ENCODE peak calls at places on chromosomes 16 and 17, in eight cellular contexts. One of them, this sample, is unnamed.

GRCh38 chr16:74903095-74903494 is 81.8 kb downstream of the WDR59 start:
- DNase-seq in transverse colon: no peak
- DNase-seq in HCT116: no peak
- DNase-seq in endothelial cell of umbilical vein: no peak
- DNase-seq in esophagus muscularis mucosa: no peak
- DNase-seq in stomach: no peak
- DNase-seq in upper lobe of left lung: no peak
- DNase-seq in H1: no peak
- DNase-seq in this sample: no peak

GRCh38 chr16:56589141-56590039 is at the start of gene MT3:
- DNase-seq in transverse colon: peak; percentile 38
- DNase-seq in HCT116: no peak
- DNase-seq in endothelial cell of umbilical vein: no peak
- DNase-seq in esophagus muscularis mucosa: no peak
- DNase-seq in stomach: no peak
- DNase-seq in upper lobe of left lung: peak; percentile 84
- DNase-seq in H1: peak; percentile 64
- DNase-seq in this sample: no peak

GRCh38 chr16:50188619-50189136 is 35.6 kb downstream of the TENT4B start:
- DNase-seq in transverse colon: no peak
- DNase-seq in HCT116: no peak
- DNase-seq in endothelial cell of umbilical vein: no peak
- DNase-seq in esophagus muscularis mucosa: no peak
- DNase-seq in stomach: no peak
- DNase-seq in upper lobe of left lung: no peak
- DNase-seq in H1: no peak
- DNase-seq in this sample: no peak

GRCh38 chr17:51601622-51602261 is 341.4 kb downstream of the UTP18 start:
- DNase-seq in transverse colon: no peak
- DNase-seq in HCT116: no peak
- DNase-seq in endothelial cell of umbilical vein: no peak
- DNase-seq in esophagus muscularis mucosa: peak; percentile 60
- DNase-seq in stomach: no peak
- DNase-seq in upper lobe of left lung: no peak
- DNase-seq in H1: no peak
- DNase-seq in this sample: no peak

GRCh38 chr16:56041556-56042140 is 149.6 kb upstream of the GNAO1 start:
- DNase-seq in transverse colon: peak; percentile 14
- DNase-seq in HCT116: peak; percentile 7
- DNase-seq in endothelial cell of umbilical vein: no peak
- DNase-seq in esophagus muscularis mucosa: peak; percentile 60
- DNase-seq in stomach: no peak
- DNase-seq in upper lobe of left lung: no peak
- DNase-seq in H1: peak; percentile 67
- DNase-seq in this sample: no peak

GRCh38 chr17:30031214-30031869 is 85.3 kb upstream of the NSRP1 start:
- DNase-seq in transverse colon: no peak
- DNase-seq in HCT116: no peak
- DNase-seq in endothelial cell of umbilical vein: no peak
- DNase-seq in esophagus muscularis mucosa: no peak
- DNase-seq in stomach: no peak
- DNase-seq in upper lobe of left lung: no peak
- DNase-seq in H1: no peak
- DNase-seq in this sample: no peak

GRCh38 chr17:2560658-2561057 is 32.8 kb upstream of the PAFAH1B1 start:
- DNase-seq in transverse colon: no peak
- DNase-seq in HCT116: no peak
- DNase-seq in endothelial cell of umbilical vein: peak; percentile 17
- DNase-seq in esophagus muscularis mucosa: no peak
- DNase-seq in stomach: no peak
- DNase-seq in upper lobe of left lung: no peak
- DNase-seq in H1: no peak
- DNase-seq in this sample: no peak

GRCh38 chr17:82647593-82648164 is 565 bp downstream of the WDR45B start:
- DNase-seq in transverse colon: peak; percentile 55
- DNase-seq in HCT116: no peak
- DNase-seq in endothelial cell of umbilical vein: peak; percentile 20
- DNase-seq in esophagus muscularis mucosa: no peak
- DNase-seq in stomach: peak; percentile 42
- DNase-seq in upper lobe of left lung: peak; percentile 93
- DNase-seq in H1: no peak
- DNase-seq in this sample: no peak

GRCh38 chr16:64615647-64616280 is 506.1 kb downstream of the CDH11 start:
- DNase-seq in transverse colon: no peak
- DNase-seq in HCT116: no peak
- DNase-seq in endothelial cell of umbilical vein: no peak
- DNase-seq in esophagus muscularis mucosa: no peak
- DNase-seq in stomach: no peak
- DNase-seq in upper lobe of left lung: no peak
- DNase-seq in H1: peak; percentile 63
- DNase-seq in this sample: no peak

GRCh38 chr16:48153689-48154265 is 2.0 kb downstream of the ABCC12 start:
- DNase-seq in transverse colon: no peak
- DNase-seq in HCT116: no peak
- DNase-seq in endothelial cell of umbilical vein: no peak
- DNase-seq in esophagus muscularis mucosa: no peak
- DNase-seq in stomach: no peak
- DNase-seq in upper lobe of left lung: no peak
- DNase-seq in H1: no peak
- DNase-seq in this sample: peak; percentile 54

GRCh38 chr16:49706620-49707355 is 149.1 kb downstream of the ZNF423 start:
- DNase-seq in transverse colon: no peak
- DNase-seq in HCT116: no peak
- DNase-seq in endothelial cell of umbilical vein: no peak
- DNase-seq in esophagus muscularis mucosa: no peak
- DNase-seq in stomach: no peak
- DNase-seq in upper lobe of left lung: no peak
- DNase-seq in H1: no peak
- DNase-seq in this sample: no peak

GRCh38 chr17:45902892-45903346 is 8.6 kb downstream of the MAPT start:
- DNase-seq in transverse colon: no peak
- DNase-seq in HCT116: no peak
- DNase-seq in endothelial cell of umbilical vein: no peak
- DNase-seq in esophagus muscularis mucosa: no peak
- DNase-seq in stomach: peak; percentile 61
- DNase-seq in upper lobe of left lung: no peak
- DNase-seq in H1: no peak
- DNase-seq in this sample: no peak

GRCh38 chr16:35311475-35311874 is 1852.1 kb downstream of the TP53TG3F start:
- DNase-seq in transverse colon: no peak
- DNase-seq in HCT116: no peak
- DNase-seq in endothelial cell of umbilical vein: no peak
- DNase-seq in esophagus muscularis mucosa: no peak
- DNase-seq in stomach: no peak
- DNase-seq in upper lobe of left lung: peak; percentile 15
- DNase-seq in H1: no peak
- DNase-seq in this sample: no peak

GRCh38 chr16:14650629-14651028 is 17.9 kb downstream of the BFAR start:
- DNase-seq in transverse colon: no peak
- DNase-seq in HCT116: no peak
- DNase-seq in endothelial cell of umbilical vein: no peak
- DNase-seq in esophagus muscularis mucosa: no peak
- DNase-seq in stomach: no peak
- DNase-seq in upper lobe of left lung: no peak
- DNase-seq in H1: no peak
- DNase-seq in this sample: no peak

GRCh38 chr17:46978489-46979022 is 497 bp downstream of the RPRML start:
- DNase-seq in transverse colon: no peak
- DNase-seq in HCT116: no peak
- DNase-seq in endothelial cell of umbilical vein: no peak
- DNase-seq in esophagus muscularis mucosa: no peak
- DNase-seq in stomach: no peak
- DNase-seq in upper lobe of left lung: peak; percentile 87
- DNase-seq in H1: peak; percentile 64
- DNase-seq in this sample: no peak
- TF ChIP-seq CTCF in transverse colon: no peak
- TF ChIP-seq CTCF in HCT116: no peak
- TF ChIP-seq CTCF in endothelial cell of umbilical vein: no peak
- TF ChIP-seq CTCF in esophagus muscularis mucosa: no peak
- TF ChIP-seq CTCF in stomach: no peak
- TF ChIP-seq CTCF in upper lobe of left lung: no peak
- TF ChIP-seq CTCF in H1: no peak
- TF ChIP-seq CTCF in this sample: no peak

GRCh38 chr17:50265690-50266306 is 8.5 kb upstream of the TMEM92 start:
- DNase-seq in transverse colon: no peak
- DNase-seq in HCT116: no peak
- DNase-seq in endothelial cell of umbilical vein: no peak
- DNase-seq in esophagus muscularis mucosa: no peak
- DNase-seq in stomach: no peak
- DNase-seq in upper lobe of left lung: no peak
- DNase-seq in H1: no peak
- DNase-seq in this sample: peak; percentile 51

GRCh38 chr17:50265212-50265611 is 9.1 kb upstream of the TMEM92 start:
- DNase-seq in transverse colon: no peak
- DNase-seq in HCT116: no peak
- DNase-seq in endothelial cell of umbilical vein: no peak
- DNase-seq in esophagus muscularis mucosa: no peak
- DNase-seq in stomach: peak; percentile 85
- DNase-seq in upper lobe of left lung: peak; percentile 48
- DNase-seq in H1: no peak
- DNase-seq in this sample: peak; percentile 71

GRCh38 chr17:50267074-50267841 is 7.0 kb upstream of the TMEM92 start:
- DNase-seq in transverse colon: peak; percentile 4
- DNase-seq in HCT116: no peak
- DNase-seq in endothelial cell of umbilical vein: no peak
- DNase-seq in esophagus muscularis mucosa: no peak
- DNase-seq in stomach: no peak
- DNase-seq in upper lobe of left lung: no peak
- DNase-seq in H1: no peak
- DNase-seq in this sample: peak; percentile 55

GRCh38 chr17:50268040-50268439 is 6.2 kb upstream of the TMEM92 start:
- DNase-seq in transverse colon: peak; percentile 3
- DNase-seq in HCT116: no peak
- DNase-seq in endothelial cell of umbilical vein: no peak
- DNase-seq in esophagus muscularis mucosa: no peak
- DNase-seq in stomach: no peak
- DNase-seq in upper lobe of left lung: no peak
- DNase-seq in H1: no peak
- DNase-seq in this sample: peak; percentile 34

DNA sequence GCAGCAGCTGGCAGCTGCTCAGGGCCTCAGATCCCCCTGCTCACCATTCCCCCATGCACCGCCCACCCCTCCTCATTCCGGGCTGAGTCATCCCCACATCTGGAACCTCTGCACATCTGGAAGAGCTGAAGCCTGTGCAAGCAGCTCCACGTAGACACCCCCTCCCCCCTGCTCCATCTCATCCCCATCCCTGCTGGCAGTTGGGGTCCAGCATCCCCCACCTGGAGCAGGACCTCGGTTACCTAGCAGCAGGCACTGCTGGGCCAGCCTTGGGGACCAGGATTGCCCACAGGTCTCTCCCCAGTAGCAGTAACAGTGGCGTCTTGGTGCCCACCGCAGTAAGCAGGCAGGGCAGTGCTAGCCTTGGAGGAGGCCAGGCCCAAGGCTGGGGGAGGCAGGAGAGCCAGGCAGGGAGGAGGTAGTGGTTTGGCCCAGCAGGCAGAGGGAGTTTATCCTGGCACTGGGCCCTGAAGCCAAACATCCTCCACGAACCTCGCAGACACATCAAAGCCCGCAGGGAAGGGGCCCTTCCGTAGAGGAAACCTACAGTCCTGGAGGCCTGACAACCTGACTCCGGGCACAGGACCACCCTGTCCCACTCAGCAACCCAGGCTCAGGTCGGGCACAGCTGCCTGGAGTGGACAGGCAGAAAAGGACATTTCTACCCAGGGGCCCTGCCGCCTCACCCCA is 7.7 kb upstream of the TMEM92 start:
- DNase-seq in transverse colon: peak; percentile 39
- DNase-seq in HCT116: no peak
- DNase-seq in endothelial cell of umbilical vein: peak; percentile 59
- DNase-seq in esophagus muscularis mucosa: no peak
- DNase-seq in stomach: peak; percentile 88
- DNase-seq in upper lobe of left lung: peak; percentile 47
- DNase-seq in H1: peak; percentile 43
- DNase-seq in this sample: peak; percentile 80
- TF ChIP-seq POLR2AphosphoS5 in transverse colon: no peak
- TF ChIP-seq POLR2AphosphoS5 in HCT116: no peak
- TF ChIP-seq POLR2AphosphoS5 in endothelial cell of umbilical vein: no peak
- TF ChIP-seq POLR2AphosphoS5 in esophagus muscularis mucosa: no peak
- TF ChIP-seq POLR2AphosphoS5 in stomach: no peak
- TF ChIP-seq POLR2AphosphoS5 in upper lobe of left lung: no peak
- TF ChIP-seq POLR2AphosphoS5 in H1: no peak
- TF ChIP-seq POLR2AphosphoS5 in this sample: no peak

GRCh38 chr17:4006745-4007211 is 42.5 kb upstream of the ATP2A3 start:
- DNase-seq in transverse colon: no peak
- DNase-seq in HCT116: no peak
- DNase-seq in endothelial cell of umbilical vein: no peak
- DNase-seq in esophagus muscularis mucosa: no peak
- DNase-seq in stomach: peak; percentile 47
- DNase-seq in upper lobe of left lung: no peak
- DNase-seq in H1: no peak
- DNase-seq in this sample: peak; percentile 45

GRCh38 chr17:4009164-4009785 is 45.0 kb upstream of the ATP2A3 start:
- DNase-seq in transverse colon: no peak
- DNase-seq in HCT116: no peak
- DNase-seq in endothelial cell of umbilical vein: no peak
- DNase-seq in esophagus muscularis mucosa: no peak
- DNase-seq in stomach: no peak
- DNase-seq in upper lobe of left lung: peak; percentile 38
- DNase-seq in H1: no peak
- DNase-seq in this sample: no peak

GRCh38 chr17:4008082-4008435 is 43.8 kb upstream of the ATP2A3 start:
- DNase-seq in transverse colon: no peak
- DNase-seq in HCT116: no peak
- DNase-seq in endothelial cell of umbilical vein: no peak
- DNase-seq in esophagus muscularis mucosa: no peak
- DNase-seq in stomach: no peak
- DNase-seq in upper lobe of left lung: no peak
- DNase-seq in H1: no peak
- DNase-seq in this sample: no peak

GRCh38 chr17:4007346-4008081 is 43.3 kb upstream of the ATP2A3 start:
- DNase-seq in transverse colon: no peak
- DNase-seq in HCT116: no peak
- DNase-seq in endothelial cell of umbilical vein: no peak
- DNase-seq in esophagus muscularis mucosa: no peak
- DNase-seq in stomach: no peak
- DNase-seq in upper lobe of left lung: peak; percentile 47
- DNase-seq in H1: no peak
- DNase-seq in this sample: peak; percentile 48

GRCh38 chr17:4008496-4009163 is 44.4 kb upstream of the ATP2A3 start:
- DNase-seq in transverse colon: no peak
- DNase-seq in HCT116: no peak
- DNase-seq in endothelial cell of umbilical vein: no peak
- DNase-seq in esophagus muscularis mucosa: no peak
- DNase-seq in stomach: no peak
- DNase-seq in upper lobe of left lung: peak; percentile 73
- DNase-seq in H1: no peak
- DNase-seq in this sample: no peak
- TF ChIP-seq CTCF in transverse colon: no peak
- TF ChIP-seq CTCF in HCT116: no peak
- TF ChIP-seq CTCF in endothelial cell of umbilical vein: no peak
- TF ChIP-seq CTCF in esophagus muscularis mucosa: no peak
- TF ChIP-seq CTCF in stomach: no peak
- TF ChIP-seq CTCF in upper lobe of left lung: no peak
- TF ChIP-seq CTCF in H1: no peak
- TF ChIP-seq CTCF in this sample: no peak

GRCh38 chr17:19487009-19487600 is 46.5 kb upstream of the SLC47A1 start:
- DNase-seq in transverse colon: no peak
- DNase-seq in HCT116: no peak
- DNase-seq in endothelial cell of umbilical vein: no peak
- DNase-seq in esophagus muscularis mucosa: no peak
- DNase-seq in stomach: no peak
- DNase-seq in upper lobe of left lung: no peak
- DNase-seq in H1: no peak
- DNase-seq in this sample: no peak
- TF ChIP-seq POLR2AphosphoS5 in transverse colon: no peak
- TF ChIP-seq POLR2AphosphoS5 in HCT116: no peak
- TF ChIP-seq POLR2AphosphoS5 in endothelial cell of umbilical vein: no peak
- TF ChIP-seq POLR2AphosphoS5 in esophagus muscularis mucosa: no peak
- TF ChIP-seq POLR2AphosphoS5 in stomach: no peak
- TF ChIP-seq POLR2AphosphoS5 in upper lobe of left lung: no peak
- TF ChIP-seq POLR2AphosphoS5 in H1: no peak
- TF ChIP-seq POLR2AphosphoS5 in this sample: no peak

GRCh38 chr17:66841328-66841727 is 6.4 kb downstream of the CACNG5 start:
- DNase-seq in transverse colon: no peak
- DNase-seq in HCT116: no peak
- DNase-seq in endothelial cell of umbilical vein: no peak
- DNase-seq in esophagus muscularis mucosa: no peak
- DNase-seq in stomach: no peak
- DNase-seq in upper lobe of left lung: no peak
- DNase-seq in H1: no peak
- DNase-seq in this sample: no peak
- TF ChIP-seq CTCF in transverse colon: no peak
- TF ChIP-seq CTCF in HCT116: peak; percentile 55
- TF ChIP-seq CTCF in endothelial cell of umbilical vein: no peak
- TF ChIP-seq CTCF in esophagus muscularis mucosa: no peak
- TF ChIP-seq CTCF in stomach: no peak
- TF ChIP-seq CTCF in upper lobe of left lung: no peak
- TF ChIP-seq CTCF in H1: peak; percentile 29
- TF ChIP-seq CTCF in this sample: no peak